ENCODE peak calls at places on chromosomes 6 and 20, in nine cellular contexts. C is heart left ventricle; S is pancreas; P is CD8-positive, alpha-beta T cell; F is neural crest cell; O is glutamatergic neuron; E is foreskin fibroblast; U is transverse colon; Y is IMR-90. R is an unnamed sample.

GRCh38 chr6:54109611-54110010 is 1.6 kb upstream of the MLIP start:
- DNase-seq in C (no peak), S (no peak), P (no peak), F (no peak), O (no peak), E (no peak), U (no peak), Y (no peak), R (no peak)

GRCh38 chr6:88266126-88266525 is 100.0 kb upstream of the CNR1 start:
- DNase-seq in C (no peak), S (no peak), P (no peak), F (no peak), O (no peak), E (no peak), U (no peak), Y (no peak), R (no peak)

GRCh38 chr20:31562241-31562640 is 42.8 kb upstream of the ID1 start:
- DNase-seq in C (no peak), S (no peak), P (no peak), F (no peak), O (no peak), E (no peak), U (no peak), Y (no peak), R (no peak)

GRCh38 chr6:139373928-139374356 is 506 bp downstream of the CITED2 start:
- DNase-seq in C (no peak), S (no peak), P (no peak), F (no peak), O (no peak), E (no peak), U (no peak), Y (no peak), R (no peak)

GRCh38 chr6:150456902-150457643 is 88.3 kb downstream of the IYD start:
- DNase-seq in C (no peak), S (no peak), P (no peak), F (no peak), O (no peak), E (no peak), U (no peak), Y (no peak), R (no peak)

GRCh38 chr6:170137911-170138910 is 152.7 kb downstream of the DLL1 start:
- DNase-seq in C (no peak), S (no peak), P (no peak), F (no peak), O (no peak), E (no peak), U (no peak), Y (no peak), R (no peak)

GRCh38 chr20:46316984-46317684 is 8.8 kb upstream of the CDH22 start:
- DNase-seq in C (no peak), S (no peak), P (no peak), F (no peak), O (no peak), E (no peak), U (no peak), Y (no peak), R (no peak)

GRCh38 chr6:129120856-129121255 is 237.9 kb downstream of the LAMA2 start:
- DNase-seq in C (no peak), S (no peak), P (no peak), F (no peak), O (no peak), E (peak), U (no peak), Y (no peak), R (no peak)

GRCh38 chr20:59985864-59986263 is 27.6 kb downstream of the CDH26 start:
- DNase-seq in C (no peak), S (no peak), P (no peak), F (no peak), O (no peak), E (no peak), U (no peak), Y (no peak), R (no peak)

GRCh38 chr6:66496659-66497058 is 789.6 kb upstream of the EYS start:
- DNase-seq in C (no peak), S (no peak), P (no peak), F (no peak), O (no peak), E (peak), U (no peak), Y (no peak), R (no peak)

GRCh38 chr20:33263784-33264183 is 19.2 kb upstream of the BPIFB1 start:
- DNase-seq in C (no peak), S (no peak), P (no peak), F (no peak), O (no peak), E (no peak), U (no peak), Y (no peak), R (no peak)

GRCh38 chr20:33261465-33261864 is 21.5 kb upstream of the BPIFB1 start:
- DNase-seq in C (no peak), S (no peak), P (no peak), F (no peak), O (no peak), E (no peak), U (no peak), Y (no peak), R (peak)

GRCh38 chr20:33267691-33268090 is 15.3 kb upstream of the BPIFB1 start:
- DNase-seq in C (no peak), S (no peak), P (no peak), F (no peak), O (no peak), E (no peak), U (no peak), Y (no peak), R (no peak)

GRCh38 chr20:33259371-33259770 is 23.6 kb downstream of the BPIFA1 start:
- DNase-seq in C (no peak), S (no peak), P (no peak), F (no peak), O (no peak), E (no peak), U (no peak), Y (no peak), R (no peak)

DNA sequence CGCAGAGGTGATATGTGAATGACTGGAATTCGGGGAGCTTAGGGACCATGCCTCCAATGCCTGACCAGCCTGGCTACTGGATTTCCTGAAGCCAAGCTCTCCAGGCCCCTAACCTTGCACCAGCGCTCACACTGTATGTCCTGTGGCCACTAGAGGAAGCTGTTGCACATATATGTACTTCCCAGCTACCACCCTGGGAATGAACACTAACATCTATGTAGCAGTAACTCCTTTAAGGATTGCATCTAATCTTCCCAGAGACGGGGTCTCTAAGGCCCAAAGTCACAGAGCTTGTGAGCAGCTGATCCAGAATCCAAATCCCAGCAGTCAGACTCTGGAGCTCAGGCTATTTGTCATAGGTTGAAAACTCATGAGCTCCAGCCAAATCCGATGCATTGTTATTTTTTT is 20.4 kb upstream of the BPIFB1 start:
- DNase-seq in C (no peak), S (no peak), P (no peak), F (peak), O (peak), E (peak), U (no peak), Y (peak), R (peak)
- TF ChIP-seq CTCF in C (peak), S (peak), P (no peak), F (peak), O (peak), E (peak), U (peak), Y (peak), R (peak)

GRCh38 chr20:34948030-34948429 is 7.6 kb downstream of the GSS start:
- DNase-seq in C (no peak), S (no peak), P (no peak), F (no peak), O (no peak), E (peak), U (no peak), Y (peak), R (no peak)
- TF ChIP-seq CTCF in C (no peak), S (no peak), P (no peak), F (no peak), O (no peak), E (no peak), U (no peak), Y (peak), R (no peak)

DNA sequence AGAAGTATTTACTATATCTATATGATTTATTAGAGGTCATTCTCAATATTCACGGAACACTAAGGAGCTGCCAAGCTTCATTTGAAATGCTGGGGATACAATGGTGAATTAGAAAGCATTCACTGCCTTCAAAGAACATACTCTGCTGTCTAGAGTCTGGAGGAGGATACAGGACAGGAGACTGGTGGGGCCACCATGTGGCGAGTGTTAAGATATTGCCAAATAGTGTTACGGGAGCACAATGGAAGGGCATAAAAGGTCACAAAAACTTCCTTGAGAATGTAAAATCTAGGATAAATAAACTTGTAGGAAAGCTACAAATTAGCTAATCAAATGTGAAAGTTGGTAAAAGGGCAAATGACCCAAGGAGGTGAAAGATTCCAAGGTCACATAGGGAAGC is 271.7 kb downstream of the RFPL4B start:
- DNase-seq in C (no peak), S (no peak), P (no peak), F (no peak), O (peak), E (no peak), U (no peak), Y (no peak), R (no peak)
- TF ChIP-seq CTCF in C (no peak), S (no peak), P (no peak), F (peak), O (no peak), E (no peak), U (no peak), Y (no peak), R (no peak)

GRCh38 chr6:36958775-36959554 is 4.4 kb downstream of the PI16 start:
- DNase-seq in C (no peak), S (no peak), P (no peak), F (no peak), O (no peak), E (no peak), U (no peak), Y (no peak), R (no peak)
- TF ChIP-seq CTCF in C (no peak), S (no peak), P (no peak), F (no peak), O (no peak), E (no peak), U (no peak), Y (no peak), R (no peak)

GRCh38 chr6:113458368-113459010 is 398.7 kb upstream of the MARCKS start:
- DNase-seq in C (no peak), S (no peak), P (no peak), F (no peak), O (no peak), E (peak), U (no peak), Y (peak), R (no peak)

GRCh38 chr6:113464959-113465358 is 392.2 kb upstream of the MARCKS start:
- DNase-seq in C (no peak), S (no peak), P (no peak), F (no peak), O (no peak), E (peak), U (no peak), Y (peak), R (no peak)

GRCh38 chr6:113464536-113464935 is 392.6 kb upstream of the MARCKS start:
- DNase-seq in C (no peak), S (no peak), P (no peak), F (no peak), O (no peak), E (no peak), U (no peak), Y (no peak), R (no peak)

GRCh38 chr6:113457751-113458150 is 399.4 kb upstream of the MARCKS start:
- DNase-seq in C (no peak), S (no peak), P (no peak), F (no peak), O (no peak), E (no peak), U (no peak), Y (no peak), R (no peak)

DNA sequence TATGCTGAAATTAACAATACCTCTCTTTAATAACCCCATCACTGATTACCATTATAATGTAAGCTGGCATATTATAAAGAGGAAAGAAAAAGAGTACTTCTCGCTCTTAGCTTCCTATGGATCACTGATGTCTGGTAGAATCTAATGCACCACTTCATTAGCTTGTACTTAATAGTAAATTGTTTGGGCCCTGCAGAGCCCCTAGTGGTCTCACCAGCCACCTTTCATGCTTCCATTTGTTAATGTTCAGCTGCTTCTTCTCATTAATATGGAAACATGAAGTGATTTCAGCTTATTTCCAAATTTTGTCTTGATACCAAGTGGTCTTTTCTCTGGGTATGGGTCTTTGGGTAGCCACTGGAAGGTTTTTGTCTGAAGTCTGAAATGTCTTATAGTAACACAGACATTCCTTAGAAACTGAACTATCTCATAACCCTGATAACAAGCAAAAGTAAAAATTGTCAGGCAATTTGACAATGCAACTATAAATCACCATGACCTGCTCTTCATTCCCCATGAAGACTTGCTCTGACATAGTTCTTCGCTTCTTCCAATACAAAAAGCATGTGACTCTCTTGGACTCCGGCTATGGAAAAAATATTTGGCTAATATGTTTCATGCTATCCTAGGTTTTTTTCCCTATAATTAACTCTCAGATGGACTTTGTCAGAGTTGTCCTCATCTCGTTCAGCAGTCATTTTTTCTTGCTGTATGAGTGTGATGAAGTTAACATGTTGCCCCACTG is 395.8 kb upstream of the MARCKS start:
- DNase-seq in C (no peak), S (no peak), P (no peak), F (no peak), O (no peak), E (no peak), U (no peak), Y (peak), R (no peak)
- TF ChIP-seq CTCF in C (no peak), S (no peak), P (no peak), F (peak), O (no peak), E (peak), U (no peak), Y (peak), R (no peak)

GRCh38 chr6:9851541-9852380 is 563.1 kb downstream of the TFAP2A start:
- DNase-seq in C (no peak), S (no peak), P (no peak), F (no peak), O (no peak), E (no peak), U (no peak), Y (peak), R (no peak)
- TF ChIP-seq CTCF in C (no peak), S (no peak), P (no peak), F (no peak), O (no peak), E (peak), U (no peak), Y (peak), R (no peak)

GRCh38 chr6:55185144-55185543 is 10.8 kb downstream of the HCRTR2 start:
- DNase-seq in C (no peak), S (no peak), P (no peak), F (no peak), O (no peak), E (no peak), U (no peak), Y (no peak), R (no peak)

GRCh38 chr6:55176958-55177357 is 2.6 kb downstream of the HCRTR2 start:
- DNase-seq in C (no peak), S (no peak), P (no peak), F (no peak), O (no peak), E (no peak), U (no peak), Y (peak), R (no peak)

GRCh38 chr6:55180258-55180657 is 5.9 kb downstream of the HCRTR2 start:
- DNase-seq in C (no peak), S (no peak), P (no peak), F (no peak), O (no peak), E (no peak), U (no peak), Y (no peak), R (no peak)

DNA sequence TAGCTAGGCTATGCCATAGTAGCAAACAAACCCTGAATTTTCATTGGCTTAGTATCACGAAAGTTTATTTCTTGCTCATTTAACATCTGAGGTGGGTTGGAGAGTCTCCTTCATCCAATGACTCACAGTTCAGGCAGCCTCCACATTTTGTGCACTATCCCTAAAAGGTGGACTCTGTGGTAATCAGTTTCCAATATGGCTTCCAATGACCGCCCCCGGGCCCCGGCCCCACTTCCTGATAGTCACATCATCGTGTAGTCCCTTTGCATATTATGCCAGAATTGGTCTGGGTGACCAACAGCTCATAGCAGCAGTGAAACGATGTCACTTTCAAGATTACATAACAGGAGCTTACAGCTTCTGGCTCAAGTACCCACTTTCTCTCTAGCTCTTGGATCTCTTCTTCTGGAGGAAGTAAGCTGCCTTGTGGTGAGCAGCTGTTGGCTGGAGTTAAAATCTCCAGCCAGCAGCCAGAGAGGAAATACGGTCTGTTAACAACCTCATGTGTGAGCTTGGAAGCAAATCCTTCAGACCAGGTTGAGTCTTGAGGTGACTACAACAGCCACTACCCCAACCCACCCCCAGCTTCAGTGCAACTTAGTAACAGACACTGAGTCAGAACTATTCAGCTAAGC is 7.8 kb downstream of the HCRTR2 start:
- DNase-seq in C (no peak), S (no peak), P (no peak), F (no peak), O (no peak), E (no peak), U (no peak), Y (no peak), R (no peak)
- TF ChIP-seq CTCF in C (no peak), S (no peak), P (no peak), F (no peak), O (no peak), E (no peak), U (no peak), Y (no peak), R (no peak)

DNA sequence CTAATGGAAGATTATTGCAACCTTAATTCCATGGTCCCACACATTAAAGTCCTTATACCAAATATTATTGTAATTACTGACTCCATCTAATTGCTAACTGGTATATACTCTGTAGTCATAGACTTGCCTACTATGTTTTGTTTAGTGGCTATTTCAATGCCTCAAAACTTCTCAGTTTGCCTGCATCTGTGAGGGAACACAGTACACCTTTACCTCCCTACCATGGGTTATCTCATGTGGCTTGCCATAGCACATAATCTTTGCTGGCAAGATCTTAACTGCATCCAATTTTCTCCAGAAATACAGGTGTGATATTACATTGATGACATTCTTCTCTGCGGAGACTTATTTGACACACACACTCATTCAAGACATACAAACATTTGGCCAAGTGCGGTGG is 107.1 kb upstream of the ZNF184 start:
- DNase-seq in C (no peak), S (no peak), P (no peak), F (no peak), O (no peak), E (no peak), U (no peak), Y (no peak), R (no peak)
- TF ChIP-seq CTCF in C (no peak), S (no peak), P (no peak), F (no peak), O (no peak), E (no peak), U (no peak), Y (no peak), R (no peak)

DNA sequence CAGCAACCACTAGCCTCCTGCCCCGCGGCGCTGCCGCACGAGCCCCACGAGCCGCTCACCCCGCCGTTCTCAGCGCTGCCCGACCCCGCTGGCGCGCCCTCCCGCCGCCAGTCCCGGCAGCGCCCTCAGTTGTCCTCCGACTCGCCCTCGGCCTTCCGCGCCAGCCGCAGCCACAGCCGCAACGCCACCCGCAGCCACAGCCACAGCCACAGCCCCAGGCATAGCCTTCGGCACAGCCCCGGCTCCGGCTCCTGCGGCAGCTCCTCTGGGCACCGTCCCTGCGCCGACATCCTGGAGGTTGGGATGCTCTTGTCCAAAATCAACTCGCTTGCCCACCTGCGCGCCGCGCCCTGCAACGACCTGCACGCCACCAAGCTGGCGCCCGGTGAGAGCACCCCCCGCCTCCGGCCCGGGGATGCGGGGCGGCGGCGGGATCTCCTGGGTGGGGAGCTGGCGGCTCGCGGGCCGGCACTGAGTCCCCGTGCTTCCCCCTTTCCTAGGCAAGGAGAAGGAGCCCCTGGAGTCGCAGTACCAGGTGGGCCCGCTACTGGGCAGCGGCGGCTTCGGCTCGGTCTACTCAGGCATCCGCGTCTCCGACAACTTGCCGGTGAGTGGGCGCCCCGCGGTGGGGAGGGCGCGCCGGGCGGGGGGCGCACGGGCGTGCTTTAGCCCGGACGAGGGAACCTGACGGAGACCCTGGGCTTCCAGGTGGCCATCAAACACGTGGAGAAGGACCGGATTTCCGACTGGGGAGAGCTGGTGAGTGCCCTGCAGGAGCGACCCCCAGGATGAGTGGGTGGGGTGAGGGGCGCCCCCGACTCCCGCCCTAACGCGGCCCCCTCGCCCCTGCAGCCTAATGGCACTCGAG is 555 bp downstream of the PIM1 start:
- DNase-seq in C (peak), S (peak), P (no peak), F (peak), O (peak), E (peak), U (peak), Y (peak), R (peak)
- TF ChIP-seq CTCF in C (peak), S (no peak), P (no peak), F (peak), O (peak), E (peak), U (peak), Y (peak), R (peak)

GRCh38 chr6:123879749-123880148 is 76.1 kb downstream of the NKAIN2 start:
- DNase-seq in C (no peak), S (no peak), P (no peak), F (no peak), O (no peak), E (no peak), U (no peak), Y (no peak), R (no peak)
- TF ChIP-seq CTCF in C (no peak), S (no peak), P (no peak), F (no peak), O (no peak), E (no peak), U (no peak), Y (no peak), R (no peak)